ENCODE peak calls at places on chromosomes 5 and 9, in six cellular contexts. I is HFF-Myc; O is lung microvascular endothelial cell; Q is CD4-positive, alpha-beta memory T cell; K is AG04450; C is psoas muscle. D is an unnamed sample.

GRCh38 chr9:125906893-125907292 is 159.7 kb downstream of the PBX3 start:
- DNase-seq in I (no peak), O (no peak), Q (no peak), K (no peak), C (no peak), D (no peak)

GRCh38 chr5:30279237-30279636 is 914.2 kb upstream of the CDH6 start:
- DNase-seq in I (no peak), O (no peak), Q (no peak), K (no peak), C (no peak), D (no peak)

GRCh38 chr5:134958755-134959154 is 9.0 kb upstream of the CATSPER3 start:
- DNase-seq in I (no peak), O (no peak), Q (no peak), K (no peak), C (no peak), D (no peak)

GRCh38 chr9:128244443-128245226 is 31.2 kb downstream of the GOLGA2 start:
- DNase-seq in I (peak), O (peak), Q (no peak), K (peak), C (peak), D (peak)

GRCh38 chr5:32842798-32843531 is 131.8 kb downstream of the NPR3 start:
- DNase-seq in I (no peak), O (no peak), Q (no peak), K (no peak), C (no peak), D (peak)

GRCh38 chr5:117434266-117434665 is 859.6 kb upstream of the SEMA6A start:
- DNase-seq in I (no peak), O (no peak), Q (no peak), K (no peak), C (no peak), D (no peak)

GRCh38 chr5:76114192-76114795 is 31.1 kb downstream of the SV2C start:
- DNase-seq in I (no peak), O (no peak), Q (no peak), K (no peak), C (no peak), D (peak)

GRCh38 chr5:136031713-136032112 is 2.9 kb downstream of the TGFBI start:
- DNase-seq in I (no peak), O (no peak), Q (no peak), K (no peak), C (no peak), D (no peak)

GRCh38 chr9:79572891-79573696 is 1.3 kb downstream of the TLE4 start:
- DNase-seq in I (no peak), O (peak), Q (peak), K (no peak), C (peak), D (peak)